ENCODE peak calls at places on chromosome X, in four cellular contexts. C, S, K and O are unnamed samples.

GRCh38 chrX:16666541-16666940 is 16.6 kb downstream of the S100G start:
- DNase-seq in K (no peak), S (no peak), C (no peak), O (no peak)

GRCh38 chrX:54807524-54808108 is at the start of gene MAGED2:
- DNase-seq in K (no peak), S (peak), C (no peak), O (no peak)

GRCh38 chrX:10103023-10103422 is 53.8 kb upstream of the CLCN4 start:
- DNase-seq in K (no peak), C (no peak), S (no peak), O (no peak)

GRCh38 chrX:10450229-10450958 is 170.0 kb downstream of the MID1 start:
- DNase-seq in C (no peak), S (no peak), K (no peak), O (no peak)

GRCh38 chrX:69165116-69165651 is at the start of gene PJA1:
- DNase-seq in C (peak), S (peak), K (no peak), O (peak)

GRCh38 chrX:96435636-96436035 is 249.0 kb upstream of the DIAPH2 start:
- DNase-seq in K (no peak), S (no peak), C (no peak), O (no peak)

GRCh38 chrX:110167952-110168451 is 149.9 kb downstream of the AMMECR1 start:
- DNase-seq in K (no peak), S (peak), C (peak), O (no peak)

GRCh38 chrX:13857804-13858203 is 40.9 kb upstream of the GPM6B start:
- DNase-seq in K (no peak), C (no peak), S (no peak), O (no peak)

GRCh38 chrX:110853610-110854009 is 58.0 kb upstream of the CHRDL1 start:
- DNase-seq in C (peak), S (peak), K (no peak), O (no peak)

GRCh38 chrX:7346021-7346420 is 198.1 kb upstream of the PUDP start:
- DNase-seq in C (no peak), S (no peak), K (no peak), O (no peak)

GRCh38 chrX:154750301-154751120 is at the start of gene GAB3:
- DNase-seq in C (no peak), K (no peak), S (peak), O (no peak)

GRCh38 chrX:106936246-106936645 is 16.0 kb downstream of the CLDN2 start:
- DNase-seq in C (no peak), K (no peak), S (no peak), O (no peak)

GRCh38 chrX:101357166-101357795 is 8.7 kb upstream of the TIMM8A start:
- DNase-seq in C (no peak), K (no peak), S (no peak), O (no peak)

GRCh38 chrX:13681595-13681994 is 7.3 kb upstream of the RAB9A start:
- DNase-seq in C (no peak), S (no peak), K (no peak), O (no peak)

GRCh38 chrX:29530520-29530919 is 684.8 kb upstream of the MAGEB2 start:
- DNase-seq in C (no peak), K (no peak), S (no peak), O (no peak)

GRCh38 chrX:39491548-39492297 is 606.0 kb downstream of the BCOR start:
- DNase-seq in S (no peak), K (peak), C (no peak), O (no peak)

GRCh38 chrX:10797493-10797892 is 177.1 kb upstream of the MID1 start:
- DNase-seq in S (no peak), K (no peak), C (no peak), O (no peak)

GRCh38 chrX:153670748-153671588 is 2.6 kb downstream of the PNCK start:
- DNase-seq in C (no peak), K (no peak), S (no peak), O (no peak)

GRCh38 chrX:47831788-47832187 is 4.9 kb upstream of the ZNF81 start:
- DNase-seq in S (peak), C (peak), K (no peak), O (peak)

GRCh38 chrX:120311632-120312000 is 355 bp upstream of the TMEM255A start:
- DNase-seq in S (no peak), C (no peak), K (no peak), O (no peak)

GRCh38 chrX:63739885-63740284 is 45.1 kb downstream of the ARHGEF9 start:
- DNase-seq in K (no peak), S (no peak), C (no peak), O (no peak)

GRCh38 chrX:41137589-41137988 is 52.3 kb downstream of the USP9X start:
- DNase-seq in S (no peak), C (no peak), K (no peak), O (no peak)

GRCh38 chrX:130669233-130669632 is 233.8 kb downstream of the ENOX2 start:
- DNase-seq in K (no peak), C (no peak), S (no peak), O (no peak)

GRCh38 chrX:17531500-17531899 is 156.5 kb downstream of the NHS start:
- DNase-seq in C (no peak), S (no peak), K (no peak), O (no peak)

GRCh38 chrX:153397256-153397960 is 3.7 kb downstream of the PNMA6E start:
- DNase-seq in C (no peak), K (no peak), S (no peak), O (no peak)

GRCh38 chrX:1535241-1536041 is 1.5 kb downstream of the P2RY8 start:
- DNase-seq in C (no peak), K (peak), S (no peak), O (no peak)

GRCh38 chrX:24494544-24495113 is 29.5 kb downstream of the PDK3 start:
- DNase-seq in S (no peak), K (no peak), C (peak), O (peak)

GRCh38 chrX:153673398-153674218 is at the start of gene PNCK:
- DNase-seq in K (no peak), S (peak), C (no peak), O (no peak)

GRCh38 chrX:2689773-2690666 is 1.1 kb upstream of the CD99 start:
- DNase-seq in K (no peak), S (peak), C (no peak), O (peak)

GRCh38 chrX:71178908-71179307 is 34.3 kb downstream of the NLGN3 start:
- DNase-seq in S (peak), K (peak), C (peak), O (peak)

GRCh38 chrX:96432647-96433046 is 252.0 kb upstream of the DIAPH2 start:
- DNase-seq in C (no peak), K (no peak), S (no peak), O (no peak)

GRCh38 chrX:31658360-31658759 is 586.5 kb upstream of the FTHL17 start:
- DNase-seq in S (peak), K (no peak), C (no peak), O (peak)

GRCh38 chrX:9342581-9343051 is 122.2 kb upstream of the TBL1X start:
- DNase-seq in C (peak), K (no peak), S (peak), O (peak)

GRCh38 chrX:110915579-110915978 is 120.0 kb upstream of the CHRDL1 start:
- DNase-seq in C (no peak), S (no peak), K (no peak), O (no peak)

GRCh38 chrX:17082831-17083230 is 136.4 kb downstream of the REPS2 start:
- DNase-seq in C (peak), K (no peak), S (peak), O (peak)

GRCh38 chrX:154727418-154728323 is 23.2 kb downstream of the GAB3 start:
- DNase-seq in C (no peak), K (no peak), S (no peak), O (no peak)

GRCh38 chrX:104098151-104098808 is 14.0 kb upstream of the ZCCHC18 start:
- DNase-seq in C (peak), S (peak), K (no peak), O (peak)

DNA sequence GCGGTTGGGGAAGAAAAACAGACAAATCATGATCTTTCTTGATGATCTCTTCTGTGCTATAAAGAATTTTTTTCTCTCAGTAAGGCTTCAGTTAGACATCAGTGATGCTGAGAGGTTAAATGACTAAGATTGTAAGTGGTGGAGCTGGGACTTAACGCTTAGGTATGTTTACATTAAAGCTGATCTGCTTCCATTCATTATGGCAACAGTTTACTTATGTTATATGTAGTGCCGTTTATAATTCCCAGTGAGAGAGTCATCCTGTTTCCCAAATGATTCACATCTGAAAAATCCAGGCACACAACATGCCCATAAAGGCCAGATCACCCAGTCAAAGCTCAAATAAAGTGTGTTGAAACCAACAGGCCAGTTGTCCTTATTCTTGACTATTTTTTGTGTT is 50.1 kb downstream of the CENPVL3 start:
- DNase-seq in K (no peak), C (no peak), S (no peak), O (no peak)
- TF ChIP-seq PBX3 in K (no peak), C (no peak), S (no peak), O (no peak)

DNA sequence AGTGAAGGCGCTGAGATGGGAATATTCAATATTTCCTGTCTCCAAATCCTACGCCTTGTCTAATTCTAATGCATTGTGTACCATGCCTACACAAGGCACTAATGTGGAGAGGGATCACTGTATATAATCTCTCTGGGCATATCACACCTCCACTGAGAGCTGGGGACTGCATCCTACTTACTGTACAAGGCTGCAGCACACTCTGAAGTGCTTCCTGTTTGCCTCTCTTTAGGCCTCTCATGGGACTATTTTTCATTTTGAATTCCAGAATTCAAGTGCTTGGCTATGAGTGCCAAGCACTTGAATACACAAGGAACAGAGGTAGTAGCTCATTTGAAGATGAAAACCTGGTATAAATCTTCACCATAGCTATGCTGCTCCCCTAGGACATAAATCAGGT is 229.6 kb upstream of the MBNL3 start:
- DNase-seq in S (no peak), C (no peak), K (no peak), O (no peak)
- TF ChIP-seq PBX3 in S (no peak), C (no peak), K (no peak), O (no peak)

GRCh38 chrX:21745756-21746155 is 12.2 kb downstream of the SMPX start:
- DNase-seq in S (peak), C (peak), K (no peak), O (no peak)
- TF ChIP-seq PBX3 in S (no peak), C (no peak), K (no peak), O (no peak)

DNA sequence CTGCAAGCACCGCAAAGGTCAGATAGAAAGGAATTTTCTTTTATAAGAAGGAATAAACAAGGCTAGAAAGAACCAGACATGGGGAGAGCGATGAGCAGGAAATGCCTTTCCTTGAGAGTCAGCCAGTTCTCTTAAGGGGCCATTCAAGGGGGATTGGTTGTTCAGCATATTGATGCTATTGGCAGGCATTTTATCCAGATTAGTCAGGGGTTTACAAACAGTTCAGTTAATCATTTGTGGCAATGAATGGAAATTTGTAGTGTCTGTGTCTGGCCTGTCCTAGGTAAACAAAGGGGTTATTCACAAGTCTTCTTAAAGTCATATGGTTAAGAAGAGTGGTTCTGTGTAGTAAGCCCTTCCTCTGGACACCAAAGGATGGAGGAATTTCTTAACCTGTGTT is 184.7 kb upstream of the FRMPD4 start:
- DNase-seq in K (no peak), C (peak), S (no peak), O (no peak)
- TF ChIP-seq PBX3 in K (no peak), C (no peak), S (peak), O (no peak)